ENCODE peak calls at places on chromosomes 3 and 15, in eight cellular contexts. One of them, this sample, is unnamed.

GRCh38 chr3:16249336-16249735 is 15.4 kb downstream of the DPH3 start:
- DNase-seq in kidney: no peak
- DNase-seq in cardiac fibroblast: peak; percentile 67
- DNase-seq in pancreas: no peak
- DNase-seq in fibroblast of pulmonary artery: peak; percentile 55
- DNase-seq in cardiac muscle cell: peak; percentile 47
- DNase-seq in suprapubic skin: no peak
- DNase-seq in heart right ventricle: no peak
- DNase-seq in this sample: peak; percentile 29

GRCh38 chr3:15315003-15315402 is 17.4 kb downstream of the SH3BP5 start:
- DNase-seq in heart right ventricle: no peak
- DNase-seq in cardiac fibroblast: no peak
- DNase-seq in cardiac muscle cell: no peak
- DNase-seq in fibroblast of pulmonary artery: no peak
- DNase-seq in pancreas: no peak
- DNase-seq in suprapubic skin: peak; percentile 64
- DNase-seq in kidney: no peak
- DNase-seq in this sample: peak; percentile 47

GRCh38 chr3:66722675-66723074 is 221.9 kb upstream of the LRIG1 start:
- DNase-seq in kidney: peak; percentile 89
- DNase-seq in pancreas: no peak
- DNase-seq in cardiac muscle cell: peak; percentile 43
- DNase-seq in fibroblast of pulmonary artery: peak; percentile 79
- DNase-seq in heart right ventricle: peak; percentile 19
- DNase-seq in cardiac fibroblast: peak; percentile 95
- DNase-seq in suprapubic skin: no peak
- DNase-seq in this sample: peak; percentile 98

GRCh38 chr15:75584121-75584520 is 5.0 kb upstream of the PTPN9 start:
- DNase-seq in pancreas: no peak
- DNase-seq in cardiac muscle cell: no peak
- DNase-seq in suprapubic skin: no peak
- DNase-seq in cardiac fibroblast: no peak
- DNase-seq in fibroblast of pulmonary artery: peak; percentile 38
- DNase-seq in heart right ventricle: no peak
- DNase-seq in kidney: no peak
- DNase-seq in this sample: peak; percentile 51

GRCh38 chr3:135131290-135131689 is 336.2 kb downstream of the EPHB1 start:
- DNase-seq in cardiac fibroblast: no peak
- DNase-seq in kidney: no peak
- DNase-seq in suprapubic skin: no peak
- DNase-seq in cardiac muscle cell: no peak
- DNase-seq in fibroblast of pulmonary artery: no peak
- DNase-seq in pancreas: no peak
- DNase-seq in heart right ventricle: no peak
- DNase-seq in this sample: no peak

GRCh38 chr3:85342915-85343314 is 384.1 kb downstream of the CADM2 start:
- DNase-seq in suprapubic skin: no peak
- DNase-seq in kidney: no peak
- DNase-seq in fibroblast of pulmonary artery: no peak
- DNase-seq in cardiac fibroblast: peak; percentile 0
- DNase-seq in cardiac muscle cell: no peak
- DNase-seq in heart right ventricle: no peak
- DNase-seq in pancreas: no peak
- DNase-seq in this sample: peak; percentile 17

GRCh38 chr15:61157933-61158332 is 71.2 kb downstream of the RORA start:
- DNase-seq in cardiac fibroblast: peak; percentile 6
- DNase-seq in kidney: peak; percentile 80
- DNase-seq in fibroblast of pulmonary artery: peak; percentile 44
- DNase-seq in heart right ventricle: peak; percentile 48
- DNase-seq in cardiac muscle cell: peak; percentile 67
- DNase-seq in pancreas: peak; percentile 12
- DNase-seq in suprapubic skin: peak; percentile 87
- DNase-seq in this sample: no peak

GRCh38 chr15:79283252-79284048 is 928 bp downstream of the ANKRD34C start:
- DNase-seq in kidney: no peak
- DNase-seq in suprapubic skin: no peak
- DNase-seq in heart right ventricle: peak; percentile 49
- DNase-seq in fibroblast of pulmonary artery: peak; percentile 47
- DNase-seq in cardiac fibroblast: peak; percentile 28
- DNase-seq in pancreas: peak; percentile 18
- DNase-seq in cardiac muscle cell: peak; percentile 57
- DNase-seq in this sample: peak; percentile 22

GRCh38 chr3:99965077-99965476 is 147.4 kb downstream of the CMSS1 start:
- DNase-seq in suprapubic skin: no peak
- DNase-seq in cardiac muscle cell: peak; percentile 66
- DNase-seq in heart right ventricle: no peak
- DNase-seq in cardiac fibroblast: peak; percentile 84
- DNase-seq in fibroblast of pulmonary artery: peak; percentile 87
- DNase-seq in kidney: no peak
- DNase-seq in pancreas: peak; percentile 24
- DNase-seq in this sample: peak; percentile 55

GRCh38 chr3:51340989-51341636 is 44.0 kb upstream of the MANF start:
- DNase-seq in heart right ventricle: peak; percentile 17
- DNase-seq in fibroblast of pulmonary artery: peak; percentile 41
- DNase-seq in cardiac muscle cell: peak; percentile 33
- DNase-seq in pancreas: no peak
- DNase-seq in kidney: no peak
- DNase-seq in cardiac fibroblast: peak; percentile 49
- DNase-seq in suprapubic skin: no peak
- DNase-seq in this sample: peak; percentile 12

GRCh38 chr3:194548346-194549321 is 61.8 kb upstream of the ATP13A3 start:
- DNase-seq in heart right ventricle: no peak
- DNase-seq in suprapubic skin: no peak
- DNase-seq in pancreas: no peak
- DNase-seq in kidney: no peak
- DNase-seq in cardiac fibroblast: no peak
- DNase-seq in cardiac muscle cell: peak; percentile 6
- DNase-seq in fibroblast of pulmonary artery: no peak
- DNase-seq in this sample: no peak

GRCh38 chr15:70853270-70853854 is 595 bp downstream of the LARP6 start:
- DNase-seq in pancreas: no peak
- DNase-seq in kidney: peak; percentile 75
- DNase-seq in cardiac fibroblast: peak; percentile 71
- DNase-seq in suprapubic skin: no peak
- DNase-seq in heart right ventricle: peak; percentile 39
- DNase-seq in cardiac muscle cell: peak; percentile 70
- DNase-seq in fibroblast of pulmonary artery: peak; percentile 63
- DNase-seq in this sample: peak; percentile 60

GRCh38 chr15:57235865-57236264 is 140.4 kb upstream of the CGNL1 start:
- DNase-seq in cardiac muscle cell: peak; percentile 81
- DNase-seq in pancreas: no peak
- DNase-seq in suprapubic skin: no peak
- DNase-seq in cardiac fibroblast: peak; percentile 70
- DNase-seq in fibroblast of pulmonary artery: peak; percentile 88
- DNase-seq in kidney: no peak
- DNase-seq in heart right ventricle: no peak
- DNase-seq in this sample: peak; percentile 63

GRCh38 chr15:79314186-79314585 is 3.3 kb downstream of the TMED3 start:
- DNase-seq in pancreas: no peak
- DNase-seq in kidney: no peak
- DNase-seq in cardiac fibroblast: no peak
- DNase-seq in suprapubic skin: no peak
- DNase-seq in cardiac muscle cell: no peak
- DNase-seq in fibroblast of pulmonary artery: no peak
- DNase-seq in heart right ventricle: no peak
- DNase-seq in this sample: no peak

GRCh38 chr3:112647122-112647521 is 6.2 kb upstream of the CCDC80 start:
- DNase-seq in heart right ventricle: no peak
- DNase-seq in suprapubic skin: no peak
- DNase-seq in cardiac fibroblast: peak; percentile 98
- DNase-seq in pancreas: no peak
- DNase-seq in kidney: no peak
- DNase-seq in fibroblast of pulmonary artery: peak; percentile 94
- DNase-seq in cardiac muscle cell: peak; percentile 95
- DNase-seq in this sample: peak; percentile 92

GRCh38 chr3:99023590-99024192 is 122.2 kb upstream of the DCBLD2 start:
- DNase-seq in cardiac muscle cell: peak; percentile 70
- DNase-seq in pancreas: no peak
- DNase-seq in heart right ventricle: no peak
- DNase-seq in suprapubic skin: no peak
- DNase-seq in fibroblast of pulmonary artery: peak; percentile 72
- DNase-seq in kidney: no peak
- DNase-seq in cardiac fibroblast: peak; percentile 75
- DNase-seq in this sample: peak; percentile 17

GRCh38 chr15:60744826-60745225 is 265.9 kb upstream of the ICE2 start:
- DNase-seq in pancreas: no peak
- DNase-seq in suprapubic skin: peak; percentile 66
- DNase-seq in cardiac muscle cell: no peak
- DNase-seq in fibroblast of pulmonary artery: no peak
- DNase-seq in kidney: no peak
- DNase-seq in heart right ventricle: peak; percentile 62
- DNase-seq in cardiac fibroblast: no peak
- DNase-seq in this sample: no peak

GRCh38 chr3:66606868-66607267 is 106.0 kb upstream of the LRIG1 start:
- DNase-seq in cardiac muscle cell: no peak
- DNase-seq in suprapubic skin: no peak
- DNase-seq in cardiac fibroblast: no peak
- DNase-seq in fibroblast of pulmonary artery: no peak
- DNase-seq in heart right ventricle: no peak
- DNase-seq in pancreas: no peak
- DNase-seq in kidney: no peak
- DNase-seq in this sample: no peak

GRCh38 chr3:70108072-70108471 is 108.5 kb downstream of the SAMMSON start:
- DNase-seq in fibroblast of pulmonary artery: peak; percentile 7
- DNase-seq in suprapubic skin: no peak
- DNase-seq in kidney: no peak
- DNase-seq in pancreas: peak; percentile 8
- DNase-seq in cardiac muscle cell: peak; percentile 19
- DNase-seq in cardiac fibroblast: peak; percentile 20
- DNase-seq in heart right ventricle: no peak
- DNase-seq in this sample: no peak

GRCh38 chr3:149401215-149401925 is 23.9 kb upstream of the TM4SF1 start:
- DNase-seq in cardiac fibroblast: peak; percentile 71
- DNase-seq in suprapubic skin: no peak
- DNase-seq in pancreas: peak; percentile 89
- DNase-seq in cardiac muscle cell: peak; percentile 59
- DNase-seq in kidney: no peak
- DNase-seq in heart right ventricle: no peak
- DNase-seq in fibroblast of pulmonary artery: peak; percentile 73
- DNase-seq in this sample: peak; percentile 62

GRCh38 chr3:127816783-127817182 is 5.5 kb downstream of the MGLL start:
- DNase-seq in cardiac fibroblast: no peak
- DNase-seq in fibroblast of pulmonary artery: no peak
- DNase-seq in kidney: peak; percentile 89
- DNase-seq in cardiac muscle cell: no peak
- DNase-seq in suprapubic skin: no peak
- DNase-seq in heart right ventricle: no peak
- DNase-seq in pancreas: no peak
- DNase-seq in this sample: no peak

GRCh38 chr3:25259871-25260270 is 168.2 kb upstream of the RARB start:
- DNase-seq in fibroblast of pulmonary artery: peak; percentile 1
- DNase-seq in cardiac fibroblast: peak; percentile 31
- DNase-seq in suprapubic skin: no peak
- DNase-seq in heart right ventricle: no peak
- DNase-seq in cardiac muscle cell: no peak
- DNase-seq in kidney: no peak
- DNase-seq in pancreas: no peak
- DNase-seq in this sample: peak; percentile 8

DNA sequence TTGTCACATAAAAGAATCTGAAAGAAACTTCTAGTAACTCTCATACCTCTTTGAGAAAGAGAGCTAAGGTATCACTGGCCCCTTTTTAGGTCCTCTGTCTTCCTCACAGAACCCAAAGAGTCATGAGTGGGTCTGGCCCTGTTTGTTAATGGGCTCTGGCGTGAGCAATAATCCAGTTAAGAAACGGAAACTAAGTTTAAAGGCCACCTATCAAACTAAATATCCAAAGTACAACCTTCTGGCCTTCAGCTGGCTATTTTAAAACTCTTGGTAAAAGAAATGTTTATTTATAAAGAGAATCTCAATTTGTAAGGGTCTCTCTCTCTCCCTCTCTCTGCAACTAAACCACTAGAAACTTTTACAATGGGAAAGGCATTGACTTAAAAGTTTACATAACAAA is 71.0 kb upstream of the STRIT1 start:
- DNase-seq in cardiac muscle cell: no peak
- DNase-seq in kidney: no peak
- DNase-seq in fibroblast of pulmonary artery: no peak
- DNase-seq in suprapubic skin: no peak
- DNase-seq in pancreas: no peak
- DNase-seq in heart right ventricle: no peak
- DNase-seq in cardiac fibroblast: no peak
- DNase-seq in this sample: no peak
- TF ChIP-seq CTCF in cardiac muscle cell: no peak
- TF ChIP-seq CTCF in kidney: no peak
- TF ChIP-seq CTCF in fibroblast of pulmonary artery: no peak
- TF ChIP-seq CTCF in suprapubic skin: no peak
- TF ChIP-seq CTCF in pancreas: no peak
- TF ChIP-seq CTCF in heart right ventricle: no peak
- TF ChIP-seq CTCF in cardiac fibroblast: no peak
- TF ChIP-seq CTCF in this sample: no peak

DNA sequence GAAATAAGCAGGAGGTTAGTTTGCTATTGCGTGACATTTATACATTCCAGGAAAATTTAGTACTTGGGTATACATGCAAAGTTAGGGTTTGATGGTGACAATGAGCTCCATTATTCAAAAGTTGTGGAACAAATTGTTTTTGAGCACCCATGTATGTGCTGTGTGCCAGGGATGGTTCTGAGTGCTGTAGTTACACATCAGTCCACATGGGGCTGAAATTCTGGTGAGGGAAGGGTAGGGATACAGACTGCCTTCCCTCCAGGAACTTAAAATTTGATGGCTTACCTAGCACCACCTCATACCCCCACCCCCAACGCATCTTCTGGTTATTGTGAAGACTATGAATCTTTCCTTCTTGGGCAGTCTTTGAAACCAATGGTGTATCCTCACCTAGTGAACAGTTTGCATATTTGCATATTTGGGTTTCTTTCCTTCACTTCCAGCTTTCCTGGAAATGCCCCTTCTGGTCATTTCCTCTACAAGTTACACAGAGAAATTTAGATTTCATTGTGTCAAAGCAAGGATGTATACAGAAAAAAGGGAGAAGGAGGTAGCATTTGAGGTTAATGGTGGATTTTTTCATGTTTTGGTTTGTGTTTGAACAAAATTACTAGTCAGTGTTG is 222.0 kb upstream of the IL12A start:
- DNase-seq in suprapubic skin: no peak
- DNase-seq in heart right ventricle: no peak
- DNase-seq in pancreas: no peak
- DNase-seq in fibroblast of pulmonary artery: peak; percentile 61
- DNase-seq in cardiac muscle cell: peak; percentile 61
- DNase-seq in cardiac fibroblast: peak; percentile 59
- DNase-seq in kidney: no peak
- DNase-seq in this sample: peak; percentile 35
- H3K4me3 ChIP-seq in suprapubic skin: no peak overlapping the region
- H3K4me3 ChIP-seq in heart right ventricle: peak overlapping the region; percentile 87
- H3K4me3 ChIP-seq in pancreas: no peak overlapping the region
- H3K4me3 ChIP-seq in fibroblast of pulmonary artery: no peak overlapping the region
- H3K4me3 ChIP-seq in cardiac muscle cell: peak overlapping the region; percentile 53
- H3K4me3 ChIP-seq in cardiac fibroblast: no peak overlapping the region
- H3K4me3 ChIP-seq in kidney: peak overlapping the region; percentile 76
- H3K4me3 ChIP-seq in this sample: peak overlapping the region; percentile 75

GRCh38 chr15:63035977-63036376 is 6.6 kb upstream of the TPM1 start:
- DNase-seq in kidney: no peak
- DNase-seq in fibroblast of pulmonary artery: no peak
- DNase-seq in cardiac fibroblast: no peak
- DNase-seq in heart right ventricle: no peak
- DNase-seq in cardiac muscle cell: no peak
- DNase-seq in suprapubic skin: no peak
- DNase-seq in pancreas: no peak
- DNase-seq in this sample: no peak
- TF ChIP-seq CTCF in kidney: no peak
- TF ChIP-seq CTCF in fibroblast of pulmonary artery: peak; percentile 14
- TF ChIP-seq CTCF in cardiac fibroblast: no peak
- TF ChIP-seq CTCF in heart right ventricle: no peak
- TF ChIP-seq CTCF in cardiac muscle cell: no peak
- TF ChIP-seq CTCF in suprapubic skin: no peak
- TF ChIP-seq CTCF in pancreas: no peak
- TF ChIP-seq CTCF in this sample: no peak

GRCh38 chr3:171457263-171458055 is 2.7 kb downstream of the TNIK start:
- DNase-seq in fibroblast of pulmonary artery: no peak
- DNase-seq in cardiac muscle cell: no peak
- DNase-seq in suprapubic skin: no peak
- DNase-seq in heart right ventricle: no peak
- DNase-seq in kidney: no peak
- DNase-seq in cardiac fibroblast: no peak
- DNase-seq in pancreas: no peak
- DNase-seq in this sample: no peak
- H3K4me3 ChIP-seq in fibroblast of pulmonary artery: peak overlapping the region; percentile 88
- H3K4me3 ChIP-seq in cardiac muscle cell: peak overlapping the region; percentile 95
- H3K4me3 ChIP-seq in suprapubic skin: peak overlapping the region; percentile 81
- H3K4me3 ChIP-seq in heart right ventricle: peak overlapping the region; percentile 67
- H3K4me3 ChIP-seq in kidney: peak overlapping the region; percentile 78
- H3K4me3 ChIP-seq in cardiac fibroblast: peak overlapping the region; percentile 71
- H3K4me3 ChIP-seq in pancreas: no peak overlapping the region
- H3K4me3 ChIP-seq in this sample: no peak overlapping the region

This sample was measured in foreskin fibroblast.